ENCODE peak calls at places on chromosome 15, in seven cellular contexts. One of them, this sample, is unnamed.

GRCh38 chr15:35306361-35306981 is 221.4 kb upstream of the NANOGP8 start:
- DNase-seq in right atrium auricular region: no peak
- DNase-seq in IMR-90: peak; percentile 76
- DNase-seq in upper lobe of left lung: no peak
- DNase-seq in body of pancreas: peak; percentile 12
- DNase-seq in prostate gland: no peak
- DNase-seq in neural progenitor cell: no peak
- DNase-seq in this sample: no peak

GRCh38 chr15:48555244-48555804 is 90.2 kb downstream of the FBN1 start:
- DNase-seq in right atrium auricular region: no peak
- DNase-seq in IMR-90: peak; percentile 88
- DNase-seq in upper lobe of left lung: no peak
- DNase-seq in body of pancreas: no peak
- DNase-seq in prostate gland: no peak
- DNase-seq in neural progenitor cell: no peak
- DNase-seq in this sample: no peak

GRCh38 chr15:63461230-63461629 is 43.2 kb upstream of the USP3 start:
- DNase-seq in right atrium auricular region: no peak
- DNase-seq in IMR-90: no peak
- DNase-seq in upper lobe of left lung: peak; percentile 60
- DNase-seq in body of pancreas: no peak
- DNase-seq in prostate gland: no peak
- DNase-seq in neural progenitor cell: peak; percentile 71
- DNase-seq in this sample: no peak

GRCh38 chr15:101162701-101163483 is 89.0 kb downstream of the CHSY1 start:
- DNase-seq in right atrium auricular region: peak; percentile 72
- DNase-seq in IMR-90: no peak
- DNase-seq in upper lobe of left lung: no peak
- DNase-seq in body of pancreas: peak; percentile 52
- DNase-seq in prostate gland: peak; percentile 60
- DNase-seq in neural progenitor cell: no peak
- DNase-seq in this sample: peak; percentile 76

GRCh38 chr15:85485956-85486567 is 105.7 kb downstream of the AKAP13 start:
- DNase-seq in right atrium auricular region: no peak
- DNase-seq in IMR-90: peak; percentile 81
- DNase-seq in upper lobe of left lung: no peak
- DNase-seq in body of pancreas: peak; percentile 75
- DNase-seq in prostate gland: peak; percentile 82
- DNase-seq in neural progenitor cell: peak; percentile 80
- DNase-seq in this sample: no peak

GRCh38 chr15:83436513-83437158 is 10.5 kb upstream of the SH3GL3 start:
- DNase-seq in right atrium auricular region: no peak
- DNase-seq in IMR-90: peak; percentile 52
- DNase-seq in upper lobe of left lung: no peak
- DNase-seq in body of pancreas: no peak
- DNase-seq in prostate gland: peak; percentile 7
- DNase-seq in neural progenitor cell: peak; percentile 72
- DNase-seq in this sample: no peak

GRCh38 chr15:82709421-82710207 is at the start of gene AP3B2:
- DNase-seq in right atrium auricular region: peak; percentile 60
- DNase-seq in IMR-90: peak; percentile 49
- DNase-seq in upper lobe of left lung: peak; percentile 94
- DNase-seq in body of pancreas: peak; percentile 85
- DNase-seq in prostate gland: peak; percentile 65
- DNase-seq in neural progenitor cell: peak; percentile 94
- DNase-seq in this sample: peak; percentile 91

GRCh38 chr15:69853572-69853971 is 244.1 kb downstream of the TLE3 start:
- DNase-seq in right atrium auricular region: no peak
- DNase-seq in IMR-90: peak; percentile 84
- DNase-seq in upper lobe of left lung: no peak
- DNase-seq in body of pancreas: peak; percentile 8
- DNase-seq in prostate gland: no peak
- DNase-seq in neural progenitor cell: peak; percentile 10
- DNase-seq in this sample: no peak

GRCh38 chr15:92869263-92869940 is 30.7 kb upstream of the CHD2 start:
- DNase-seq in right atrium auricular region: no peak
- DNase-seq in IMR-90: peak; percentile 31
- DNase-seq in upper lobe of left lung: no peak
- DNase-seq in body of pancreas: no peak
- DNase-seq in prostate gland: peak; percentile 63
- DNase-seq in neural progenitor cell: no peak
- DNase-seq in this sample: no peak

GRCh38 chr15:73598540-73599195 is 34.5 kb downstream of the NPTN start:
- DNase-seq in right atrium auricular region: no peak
- DNase-seq in IMR-90: peak; percentile 35
- DNase-seq in upper lobe of left lung: no peak
- DNase-seq in body of pancreas: no peak
- DNase-seq in prostate gland: no peak
- DNase-seq in neural progenitor cell: no peak
- DNase-seq in this sample: no peak

GRCh38 chr15:73594109-73594508 is 39.1 kb downstream of the NPTN start:
- DNase-seq in right atrium auricular region: no peak
- DNase-seq in IMR-90: no peak
- DNase-seq in upper lobe of left lung: no peak
- DNase-seq in body of pancreas: no peak
- DNase-seq in prostate gland: no peak
- DNase-seq in neural progenitor cell: no peak
- DNase-seq in this sample: no peak

GRCh38 chr15:73599934-73600333 is 33.3 kb downstream of the NPTN start:
- DNase-seq in right atrium auricular region: no peak
- DNase-seq in IMR-90: peak; percentile 45
- DNase-seq in upper lobe of left lung: no peak
- DNase-seq in body of pancreas: no peak
- DNase-seq in prostate gland: no peak
- DNase-seq in neural progenitor cell: no peak
- DNase-seq in this sample: no peak

GRCh38 chr15:73596214-73596613 is 37.0 kb downstream of the NPTN start:
- DNase-seq in right atrium auricular region: no peak
- DNase-seq in IMR-90: no peak
- DNase-seq in upper lobe of left lung: no peak
- DNase-seq in body of pancreas: no peak
- DNase-seq in prostate gland: no peak
- DNase-seq in neural progenitor cell: no peak
- DNase-seq in this sample: no peak

DNA sequence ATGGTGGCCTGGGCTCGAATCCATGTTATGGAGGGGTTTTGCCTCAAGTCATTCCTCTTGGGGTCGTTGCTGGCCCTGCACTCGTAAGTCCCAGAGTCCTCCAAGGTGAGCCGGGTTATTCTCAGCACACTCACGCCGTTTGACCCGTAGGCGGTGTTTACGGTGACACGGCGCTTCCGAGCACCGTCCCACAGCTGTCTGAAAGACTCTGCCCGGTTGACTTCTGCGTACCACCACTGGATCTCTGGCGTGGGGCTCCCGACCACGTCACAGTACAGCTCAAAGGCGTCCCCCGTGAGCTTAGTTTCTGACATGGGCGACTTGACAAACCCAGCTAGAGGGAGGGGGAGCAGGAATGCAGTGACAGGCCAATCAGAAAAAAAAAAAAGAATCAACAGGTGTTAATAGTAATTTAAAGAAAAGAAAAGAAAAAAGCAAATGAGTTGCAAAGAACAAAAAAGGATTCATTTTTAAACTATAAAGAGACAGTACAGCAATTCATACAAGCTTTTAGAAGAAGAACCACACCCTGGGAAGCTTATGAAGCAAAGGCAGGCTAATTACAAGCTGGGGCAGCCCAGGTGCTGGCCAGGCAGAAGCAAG is 36.1 kb downstream of the NPTN start:
- DNase-seq in right atrium auricular region: no peak
- DNase-seq in IMR-90: no peak
- DNase-seq in upper lobe of left lung: peak; percentile 22
- DNase-seq in body of pancreas: no peak
- DNase-seq in prostate gland: no peak
- DNase-seq in neural progenitor cell: no peak
- DNase-seq in this sample: no peak
- H3K4me1 ChIP-seq in right atrium auricular region: no peaks in the 10 kb centered on the region
- H3K4me1 ChIP-seq in IMR-90: peaks cover 28% of the 10 kb centered on the region
- H3K4me1 ChIP-seq in upper lobe of left lung: peaks cover 54% of the 10 kb centered on the region
- H3K4me1 ChIP-seq in body of pancreas: peaks cover 62% of the 10 kb centered on the region
- H3K4me1 ChIP-seq in prostate gland: peaks cover 7% of the 10 kb centered on the region
- H3K4me1 ChIP-seq in neural progenitor cell: peaks cover 72% of the 10 kb centered on the region
- H3K4me1 ChIP-seq in this sample: peaks cover 57% of the 10 kb centered on the region

GRCh38 chr15:58539548-58539947 is 107.8 kb downstream of the LIPC start:
- DNase-seq in right atrium auricular region: no peak
- DNase-seq in IMR-90: no peak
- DNase-seq in upper lobe of left lung: no peak
- DNase-seq in body of pancreas: no peak
- DNase-seq in prostate gland: no peak
- DNase-seq in neural progenitor cell: no peak
- DNase-seq in this sample: peak; percentile 34
- H3K27ac ChIP-seq in right atrium auricular region: no peak overlapping the region
- H3K27ac ChIP-seq in IMR-90: no peak overlapping the region
- H3K27ac ChIP-seq in upper lobe of left lung: no peak overlapping the region
- H3K27ac ChIP-seq in body of pancreas: no peak overlapping the region
- H3K27ac ChIP-seq in prostate gland: no peak overlapping the region
- H3K27ac ChIP-seq in neural progenitor cell: peak overlapping the region; percentile 29
- H3K27ac ChIP-seq in this sample: no peak overlapping the region

GRCh38 chr15:30962079-30962478 is 29.3 kb downstream of the MTMR10 start:
- DNase-seq in right atrium auricular region: no peak
- DNase-seq in IMR-90: no peak
- DNase-seq in upper lobe of left lung: no peak
- DNase-seq in body of pancreas: no peak
- DNase-seq in prostate gland: peak; percentile 47
- DNase-seq in neural progenitor cell: no peak
- DNase-seq in this sample: no peak
- H3K36me3 ChIP-seq in right atrium auricular region: peaks cover 56% of the 10 kb centered on the region
- H3K36me3 ChIP-seq in IMR-90: peaks cover 16% of the 10 kb centered on the region
- H3K36me3 ChIP-seq in upper lobe of left lung: peaks cover 32% of the 10 kb centered on the region
- H3K36me3 ChIP-seq in body of pancreas: no peaks in the 10 kb centered on the region
- H3K36me3 ChIP-seq in prostate gland: no peaks in the 10 kb centered on the region
- H3K36me3 ChIP-seq in neural progenitor cell: no peaks in the 10 kb centered on the region
- H3K36me3 ChIP-seq in this sample: peaks cover 91% of the 10 kb centered on the region

GRCh38 chr15:66747223-66747622 is 45.2 kb downstream of the SMAD6 start:
- DNase-seq in right atrium auricular region: no peak
- DNase-seq in IMR-90: no peak
- DNase-seq in upper lobe of left lung: no peak
- DNase-seq in body of pancreas: no peak
- DNase-seq in prostate gland: no peak
- DNase-seq in neural progenitor cell: no peak
- DNase-seq in this sample: peak; percentile 54

GRCh38 chr15:66746231-66746605 is 44.2 kb downstream of the SMAD6 start:
- DNase-seq in right atrium auricular region: no peak
- DNase-seq in IMR-90: no peak
- DNase-seq in upper lobe of left lung: no peak
- DNase-seq in body of pancreas: no peak
- DNase-seq in prostate gland: no peak
- DNase-seq in neural progenitor cell: no peak
- DNase-seq in this sample: no peak

GRCh38 chr15:66749841-66750575 is 48.0 kb downstream of the SMAD6 start:
- DNase-seq in right atrium auricular region: no peak
- DNase-seq in IMR-90: no peak
- DNase-seq in upper lobe of left lung: no peak
- DNase-seq in body of pancreas: peak; percentile 60
- DNase-seq in prostate gland: no peak
- DNase-seq in neural progenitor cell: no peak
- DNase-seq in this sample: peak; percentile 13

GRCh38 chr15:66747866-66748265 is 45.8 kb downstream of the SMAD6 start:
- DNase-seq in right atrium auricular region: no peak
- DNase-seq in IMR-90: no peak
- DNase-seq in upper lobe of left lung: no peak
- DNase-seq in body of pancreas: no peak
- DNase-seq in prostate gland: no peak
- DNase-seq in neural progenitor cell: no peak
- DNase-seq in this sample: no peak

DNA sequence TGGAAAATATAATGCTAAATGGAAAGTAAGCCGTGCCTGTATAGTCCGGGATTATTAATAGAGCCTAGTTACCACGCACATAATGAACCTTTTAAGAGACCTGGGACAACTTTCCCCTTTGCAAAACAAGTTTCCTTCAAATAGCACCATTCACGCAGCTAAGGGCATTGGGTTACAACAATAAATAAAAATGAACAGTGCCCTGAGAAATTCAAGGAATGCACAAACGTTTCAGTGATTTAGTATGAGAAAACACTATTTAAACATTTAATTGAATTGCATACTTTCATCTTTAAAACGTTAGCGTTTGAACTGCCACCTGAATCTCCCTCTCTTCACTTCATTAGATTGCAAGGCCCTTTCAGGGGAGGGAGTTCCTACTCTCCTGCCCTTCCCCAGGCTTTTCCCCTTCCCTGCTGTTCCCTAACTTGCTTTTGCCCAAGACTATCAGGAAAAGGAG is 46.3 kb downstream of the SMAD6 start:
- DNase-seq in right atrium auricular region: no peak
- DNase-seq in IMR-90: peak; percentile 85
- DNase-seq in upper lobe of left lung: no peak
- DNase-seq in body of pancreas: no peak
- DNase-seq in prostate gland: no peak
- DNase-seq in neural progenitor cell: no peak
- DNase-seq in this sample: no peak
- H3K4me1 ChIP-seq in right atrium auricular region: no peaks in the 10 kb centered on the region
- H3K4me1 ChIP-seq in IMR-90: peaks cover 65% of the 10 kb centered on the region
- H3K4me1 ChIP-seq in upper lobe of left lung: peaks cover 65% of the 10 kb centered on the region
- H3K4me1 ChIP-seq in body of pancreas: peaks cover 72% of the 10 kb centered on the region
- H3K4me1 ChIP-seq in prostate gland: peaks cover 13% of the 10 kb centered on the region
- H3K4me1 ChIP-seq in neural progenitor cell: peaks cover 44% of the 10 kb centered on the region
- H3K4me1 ChIP-seq in this sample: peaks cover 72% of the 10 kb centered on the region